ENCODE peak calls at places on chromosomes 6 and 20, in six cellular contexts. One of them, this sample, is unnamed.

GRCh38 chr20:8331740-8332412 is 199.8 kb downstream of the PLCB1 start:
- DNase-seq in endothelial cell of umbilical vein: no peak
- DNase-seq in fibroblast of lung: peak; percentile 85
- DNase-seq in OCI-LY7: no peak
- DNase-seq in PC-3: peak; percentile 20
- DNase-seq in IMR-90: peak; percentile 76
- DNase-seq in this sample: no peak

GRCh38 chr20:38255389-38255788 is 5.1 kb downstream of the KIAA1755 start:
- DNase-seq in endothelial cell of umbilical vein: no peak
- DNase-seq in fibroblast of lung: peak; percentile 79
- DNase-seq in OCI-LY7: no peak
- DNase-seq in PC-3: no peak
- DNase-seq in IMR-90: peak; percentile 59
- DNase-seq in this sample: no peak

GRCh38 chr6:73083886-73084285 is 141.4 kb downstream of the KHDC1L start:
- DNase-seq in endothelial cell of umbilical vein: no peak
- DNase-seq in fibroblast of lung: no peak
- DNase-seq in OCI-LY7: no peak
- DNase-seq in PC-3: no peak
- DNase-seq in IMR-90: no peak
- DNase-seq in this sample: no peak

GRCh38 chr20:11394145-11394833 is 523.4 kb upstream of the BTBD3 start:
- DNase-seq in endothelial cell of umbilical vein: no peak
- DNase-seq in fibroblast of lung: peak; percentile 98
- DNase-seq in OCI-LY7: no peak
- DNase-seq in PC-3: peak; percentile 22
- DNase-seq in IMR-90: peak; percentile 97
- DNase-seq in this sample: no peak

GRCh38 chr6:169976301-169977081 is 225.1 kb downstream of the ERMARD start:
- DNase-seq in endothelial cell of umbilical vein: peak; percentile 26
- DNase-seq in fibroblast of lung: no peak
- DNase-seq in OCI-LY7: no peak
- DNase-seq in PC-3: peak; percentile 48
- DNase-seq in IMR-90: no peak
- DNase-seq in this sample: no peak

GRCh38 chr6:98041072-98041471 is 758.1 kb upstream of the MMS22L start:
- DNase-seq in endothelial cell of umbilical vein: no peak
- DNase-seq in fibroblast of lung: peak; percentile 19
- DNase-seq in OCI-LY7: no peak
- DNase-seq in PC-3: no peak
- DNase-seq in IMR-90: no peak
- DNase-seq in this sample: no peak

GRCh38 chr6:122817362-122817761 is 28.3 kb downstream of the SMPDL3A start:
- DNase-seq in endothelial cell of umbilical vein: no peak
- DNase-seq in fibroblast of lung: no peak
- DNase-seq in OCI-LY7: no peak
- DNase-seq in PC-3: no peak
- DNase-seq in IMR-90: no peak
- DNase-seq in this sample: no peak

GRCh38 chr6:11374036-11375010 is 141.9 kb upstream of the NEDD9 start:
- DNase-seq in endothelial cell of umbilical vein: no peak
- DNase-seq in fibroblast of lung: no peak
- DNase-seq in OCI-LY7: peak; percentile 67
- DNase-seq in PC-3: no peak
- DNase-seq in IMR-90: no peak
- DNase-seq in this sample: peak; percentile 32

GRCh38 chr20:3483784-3484183 is 13.0 kb downstream of the ATRN start:
- DNase-seq in endothelial cell of umbilical vein: no peak
- DNase-seq in fibroblast of lung: peak; percentile 30
- DNase-seq in OCI-LY7: no peak
- DNase-seq in PC-3: peak; percentile 37
- DNase-seq in IMR-90: peak; percentile 40
- DNase-seq in this sample: no peak

GRCh38 chr6:22247916-22248482 is 48.8 kb downstream of the PRL start:
- DNase-seq in endothelial cell of umbilical vein: no peak
- DNase-seq in fibroblast of lung: peak; percentile 33
- DNase-seq in OCI-LY7: no peak
- DNase-seq in PC-3: no peak
- DNase-seq in IMR-90: no peak
- DNase-seq in this sample: no peak

GRCh38 chr6:41723178-41723935 is 12.1 kb downstream of the TFEB start:
- DNase-seq in endothelial cell of umbilical vein: no peak
- DNase-seq in fibroblast of lung: peak; percentile 89
- DNase-seq in OCI-LY7: peak; percentile 94
- DNase-seq in PC-3: peak; percentile 47
- DNase-seq in IMR-90: peak; percentile 91
- DNase-seq in this sample: no peak

GRCh38 chr6:16473184-16473907 is 235.0 kb downstream of the GMPR start:
- DNase-seq in endothelial cell of umbilical vein: no peak
- DNase-seq in fibroblast of lung: no peak
- DNase-seq in OCI-LY7: no peak
- DNase-seq in PC-3: no peak
- DNase-seq in IMR-90: no peak
- DNase-seq in this sample: peak; percentile 80

GRCh38 chr6:44047179-44047546 is 80.1 kb downstream of the MRPL14 start:
- DNase-seq in endothelial cell of umbilical vein: no peak
- DNase-seq in fibroblast of lung: no peak
- DNase-seq in OCI-LY7: no peak
- DNase-seq in PC-3: peak; percentile 46
- DNase-seq in IMR-90: peak; percentile 37
- DNase-seq in this sample: no peak

GRCh38 chr20:24914388-24915241 is 34.5 kb upstream of the CST7 start:
- DNase-seq in endothelial cell of umbilical vein: no peak
- DNase-seq in fibroblast of lung: no peak
- DNase-seq in OCI-LY7: no peak
- DNase-seq in PC-3: no peak
- DNase-seq in IMR-90: no peak
- DNase-seq in this sample: no peak

GRCh38 chr6:161033667-161034066 is 42.1 kb downstream of the MAP3K4 start:
- DNase-seq in endothelial cell of umbilical vein: no peak
- DNase-seq in fibroblast of lung: peak; percentile 49
- DNase-seq in OCI-LY7: no peak
- DNase-seq in PC-3: no peak
- DNase-seq in IMR-90: no peak
- DNase-seq in this sample: no peak

GRCh38 chr6:12170351-12171079 is 119.6 kb upstream of the EDN1 start:
- DNase-seq in endothelial cell of umbilical vein: no peak
- DNase-seq in fibroblast of lung: no peak
- DNase-seq in OCI-LY7: no peak
- DNase-seq in PC-3: no peak
- DNase-seq in IMR-90: no peak
- DNase-seq in this sample: no peak

GRCh38 chr20:48523191-48523757 is 304.5 kb downstream of the PREX1 start:
- DNase-seq in endothelial cell of umbilical vein: peak; percentile 61
- DNase-seq in fibroblast of lung: peak; percentile 66
- DNase-seq in OCI-LY7: peak; percentile 56
- DNase-seq in PC-3: peak; percentile 73
- DNase-seq in IMR-90: peak; percentile 59
- DNase-seq in this sample: peak; percentile 72

GRCh38 chr6:25354078-25354940 is 75.1 kb downstream of the CARMIL1 start:
- DNase-seq in endothelial cell of umbilical vein: no peak
- DNase-seq in fibroblast of lung: peak; percentile 83
- DNase-seq in OCI-LY7: no peak
- DNase-seq in PC-3: no peak
- DNase-seq in IMR-90: peak; percentile 39
- DNase-seq in this sample: no peak

GRCh38 chr20:62409935-62410741 is 3.1 kb upstream of the CABLES2 start:
- DNase-seq in endothelial cell of umbilical vein: peak; percentile 28
- DNase-seq in fibroblast of lung: peak; percentile 16
- DNase-seq in OCI-LY7: peak; percentile 67
- DNase-seq in PC-3: peak; percentile 59
- DNase-seq in IMR-90: no peak
- DNase-seq in this sample: peak; percentile 25

GRCh38 chr20:63587781-63588591 is 13.9 kb upstream of the HELZ2 start:
- DNase-seq in endothelial cell of umbilical vein: no peak
- DNase-seq in fibroblast of lung: no peak
- DNase-seq in OCI-LY7: no peak
- DNase-seq in PC-3: no peak
- DNase-seq in IMR-90: no peak
- DNase-seq in this sample: no peak

GRCh38 chr6:2038096-2038495 is 207.3 kb downstream of the GMDS start:
- DNase-seq in endothelial cell of umbilical vein: no peak
- DNase-seq in fibroblast of lung: peak; percentile 78
- DNase-seq in OCI-LY7: no peak
- DNase-seq in PC-3: no peak
- DNase-seq in IMR-90: peak; percentile 37
- DNase-seq in this sample: no peak

GRCh38 chr6:83442752-83443151 is 11.9 kb upstream of the ME1 start:
- DNase-seq in endothelial cell of umbilical vein: no peak
- DNase-seq in fibroblast of lung: peak; percentile 78
- DNase-seq in OCI-LY7: no peak
- DNase-seq in PC-3: no peak
- DNase-seq in IMR-90: peak; percentile 34
- DNase-seq in this sample: no peak

GRCh38 chr20:11716239-11716944 is 201.3 kb upstream of the BTBD3 start:
- DNase-seq in endothelial cell of umbilical vein: peak; percentile 36
- DNase-seq in fibroblast of lung: peak; percentile 94
- DNase-seq in OCI-LY7: peak; percentile 2
- DNase-seq in PC-3: peak; percentile 61
- DNase-seq in IMR-90: peak; percentile 90
- DNase-seq in this sample: no peak

GRCh38 chr6:85404497-85405174 is 45.2 kb upstream of the NT5E start:
- DNase-seq in endothelial cell of umbilical vein: peak; percentile 93
- DNase-seq in fibroblast of lung: peak; percentile 96
- DNase-seq in OCI-LY7: no peak
- DNase-seq in PC-3: peak; percentile 94
- DNase-seq in IMR-90: peak; percentile 95
- DNase-seq in this sample: no peak

GRCh38 chr6:146700078-146700686 is 101.4 kb downstream of the ADGB start:
- DNase-seq in endothelial cell of umbilical vein: peak; percentile 78
- DNase-seq in fibroblast of lung: peak; percentile 73
- DNase-seq in OCI-LY7: peak; percentile 62
- DNase-seq in PC-3: peak; percentile 83
- DNase-seq in IMR-90: peak; percentile 83
- DNase-seq in this sample: peak; percentile 52

GRCh38 chr6:129849456-129849855 is 11.7 kb downstream of the TMEM244 start:
- DNase-seq in endothelial cell of umbilical vein: peak; percentile 46
- DNase-seq in fibroblast of lung: peak; percentile 82
- DNase-seq in OCI-LY7: no peak
- DNase-seq in PC-3: peak; percentile 79
- DNase-seq in IMR-90: peak; percentile 88
- DNase-seq in this sample: no peak

GRCh38 chr6:163392533-163392932 is 22.0 kb upstream of the QKI start:
- DNase-seq in endothelial cell of umbilical vein: peak; percentile 71
- DNase-seq in fibroblast of lung: peak; percentile 67
- DNase-seq in OCI-LY7: no peak
- DNase-seq in PC-3: peak; percentile 81
- DNase-seq in IMR-90: peak; percentile 33
- DNase-seq in this sample: peak; percentile 9

DNA sequence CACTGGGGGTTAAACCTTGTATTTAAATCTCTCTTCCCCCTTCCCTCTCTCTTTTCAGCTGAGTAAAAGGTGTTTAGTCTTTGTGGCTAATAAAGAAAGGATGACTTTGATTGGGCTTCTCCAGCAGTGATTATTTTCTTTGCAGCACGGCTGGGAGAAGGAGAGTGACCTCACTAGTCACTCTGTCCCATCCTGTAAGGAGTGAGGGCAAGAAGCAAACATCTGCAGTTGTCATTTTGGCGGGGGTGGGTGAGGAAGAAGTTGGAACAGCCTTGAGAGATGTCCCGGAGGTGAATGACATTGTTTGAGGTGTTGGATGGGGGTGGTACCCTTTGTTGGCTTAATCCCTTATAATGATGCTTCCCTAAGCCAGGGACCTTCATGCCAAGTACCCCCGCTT is 223.6 kb downstream of the EYA2 start:
- DNase-seq in endothelial cell of umbilical vein: no peak
- DNase-seq in fibroblast of lung: peak; percentile 32
- DNase-seq in OCI-LY7: no peak
- DNase-seq in PC-3: no peak
- DNase-seq in IMR-90: peak; percentile 55
- DNase-seq in this sample: no peak
- H3K4me2 ChIP-seq in endothelial cell of umbilical vein: no peak overlapping the region
- H3K4me2 ChIP-seq in fibroblast of lung: peak overlapping the region; percentile 11
- H3K4me2 ChIP-seq in OCI-LY7: no peak overlapping the region
- H3K4me2 ChIP-seq in PC-3: no peak overlapping the region
- H3K4me2 ChIP-seq in IMR-90: peak overlapping the region; percentile 23
- H3K4me2 ChIP-seq in this sample: no peak overlapping the region

GRCh38 chr20:35918021-35918420 is 36.3 kb downstream of the SCAND1 start:
- DNase-seq in endothelial cell of umbilical vein: no peak
- DNase-seq in fibroblast of lung: no peak
- DNase-seq in OCI-LY7: no peak
- DNase-seq in PC-3: no peak
- DNase-seq in IMR-90: no peak
- DNase-seq in this sample: no peak
- H3K36me3 ChIP-seq in endothelial cell of umbilical vein: peaks cover 7% of the 10 kb centered on the region
- H3K36me3 ChIP-seq in fibroblast of lung: peaks cover 6% of the 10 kb centered on the region
- H3K36me3 ChIP-seq in OCI-LY7: peaks cover 65% of the 10 kb centered on the region
- H3K36me3 ChIP-seq in PC-3: peaks cover 10% of the 10 kb centered on the region
- H3K36me3 ChIP-seq in IMR-90: peaks cover 34% of the 10 kb centered on the region
- H3K36me3 ChIP-seq in this sample: no peaks in the 10 kb centered on the region

GRCh38 chr6:13733178-13733851 is 21.7 kb upstream of the RANBP9 start:
- DNase-seq in endothelial cell of umbilical vein: no peak
- DNase-seq in fibroblast of lung: peak; percentile 86
- DNase-seq in OCI-LY7: no peak
- DNase-seq in PC-3: peak; percentile 76
- DNase-seq in IMR-90: peak; percentile 93
- DNase-seq in this sample: no peak
- H3K4me2 ChIP-seq in endothelial cell of umbilical vein: no peak overlapping the region
- H3K4me2 ChIP-seq in fibroblast of lung: peak overlapping the region; percentile 89
- H3K4me2 ChIP-seq in OCI-LY7: no peak overlapping the region
- H3K4me2 ChIP-seq in PC-3: peak overlapping the region; percentile 76
- H3K4me2 ChIP-seq in IMR-90: peak overlapping the region; percentile 8
- H3K4me2 ChIP-seq in this sample: no peak overlapping the region

DNA sequence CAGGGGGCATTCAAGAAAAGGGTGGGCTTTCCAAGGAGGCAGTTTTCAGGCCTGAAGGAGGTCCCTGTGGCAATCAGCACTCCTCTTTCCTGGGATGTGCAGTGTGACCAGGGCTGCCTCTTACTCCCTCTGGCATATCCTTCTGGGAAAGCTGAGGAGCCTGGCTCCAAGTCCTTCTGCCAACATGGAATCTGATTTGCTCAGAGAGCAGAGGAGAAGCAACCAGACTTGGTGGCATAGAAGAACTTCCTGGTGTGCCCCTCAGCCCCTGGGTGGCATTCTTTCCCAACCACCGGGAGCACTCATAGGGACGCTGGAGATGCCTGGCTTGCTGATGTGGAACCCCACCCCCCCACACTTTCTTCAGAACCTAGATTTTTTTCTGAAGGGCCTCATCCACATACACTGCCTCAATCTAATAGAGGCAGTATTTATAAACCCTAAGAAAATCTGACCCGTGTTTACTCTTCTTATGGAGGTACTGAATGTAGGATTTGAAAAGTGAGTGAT is 107.6 kb upstream of the TRAF3IP2 start:
- DNase-seq in endothelial cell of umbilical vein: no peak
- DNase-seq in fibroblast of lung: no peak
- DNase-seq in OCI-LY7: no peak
- DNase-seq in PC-3: no peak
- DNase-seq in IMR-90: no peak
- DNase-seq in this sample: no peak
- H3K36me3 ChIP-seq in endothelial cell of umbilical vein: peaks cover 2% of the 10 kb centered on the region
- H3K36me3 ChIP-seq in fibroblast of lung: no peaks in the 10 kb centered on the region
- H3K36me3 ChIP-seq in OCI-LY7: peaks cover 6% of the 10 kb centered on the region
- H3K36me3 ChIP-seq in PC-3: no peaks in the 10 kb centered on the region
- H3K36me3 ChIP-seq in IMR-90: peaks cover 16% of the 10 kb centered on the region
- H3K36me3 ChIP-seq in this sample: no peaks in the 10 kb centered on the region

This sample was measured in MM.1S.